ENCODE peak calls at places on chromosomes 7 and 10, in five cellular contexts. B is fibroblast of lung; N is GM12892; C is mesothelial cell of epicardium; D is stimulated activated naive B cell treated with anti-CD40 and anti-IgM and Interleukin-4, amounts not matched to agents 10 μg/mL and 1 μg/mL and 100 μg/mL, for 72 hours. J is an unnamed sample.

GRCh38 chr10:122649903-122650302 is 49.7 kb downstream of the C10orf120 start:
- DNase-seq in B (no peak), N (no peak), C (no peak), D (no peak), J (no peak)

GRCh38 chr7:140349172-140349771 is 49.1 kb downstream of the SLC37A3 start:
- DNase-seq in B (peak), N (no peak), C (no peak), D (no peak), J (no peak)

GRCh38 chr10:17001961-17002749 is 127.5 kb downstream of the CUBN start:
- DNase-seq in B (peak), N (no peak), C (no peak), D (peak), J (no peak)

GRCh38 chr7:154564676-154565075 is 438.2 kb downstream of the PAXIP1 start:
- DNase-seq in B (no peak), N (no peak), C (no peak), D (no peak), J (no peak)

GRCh38 chr7:93245525-93246432 is 13.6 kb downstream of the VPS50 start:
- DNase-seq in B (peak), N (no peak), C (no peak), D (no peak), J (peak)

GRCh38 chr10:51063659-51064535 is 10.4 kb upstream of the PRKG1 start:
- DNase-seq in B (peak), N (no peak), C (no peak), D (no peak), J (no peak)

GRCh38 chr7:157228864-157229422 is 90.2 kb downstream of the UBE3C start:
- DNase-seq in B (peak), N (no peak), C (no peak), D (no peak), J (no peak)

GRCh38 chr10:77911535-77912123 is 14.9 kb downstream of the DLG5 start:
- DNase-seq in B (peak), N (no peak), C (no peak), D (no peak), J (no peak)

GRCh38 chr10:15742831-15743230 is 23.1 kb upstream of the ITGA8 start:
- DNase-seq in B (peak), N (no peak), C (no peak), D (no peak), J (no peak)

GRCh38 chr10:112963835-112964234 is 13.8 kb downstream of the TCF7L2 start:
- DNase-seq in B (peak), N (no peak), C (no peak), D (no peak), J (no peak)

GRCh38 chr10:101293007-101293723 is 60.8 kb upstream of the BTRC start:
- DNase-seq in B (no peak), N (no peak), C (no peak), D (no peak), J (no peak)

GRCh38 chr10:24904830-24905229 is 47.6 kb downstream of the PRTFDC1 start:
- DNase-seq in B (no peak), N (no peak), C (no peak), D (no peak), J (no peak)

GRCh38 chr7:85021090-85021704 is 165.7 kb downstream of the SEMA3D start:
- DNase-seq in B (no peak), N (no peak), C (no peak), D (no peak), J (no peak)

GRCh38 chr10:108911814-108912541 is 1011.3 kb downstream of the XPNPEP1 start:
- DNase-seq in B (peak), N (no peak), C (peak), D (no peak), J (no peak)

GRCh38 chr10:116659049-116659670 is 38.4 kb downstream of the PNLIPRP2 start:
- DNase-seq in B (no peak), N (no peak), C (no peak), D (no peak), J (no peak)

GRCh38 chr7:92228100-92228499 is 17.6 kb downstream of the KRIT1 start:
- DNase-seq in B (no peak), N (no peak), C (no peak), D (no peak), J (no peak)

GRCh38 chr7:5423844-5424688 is 432 bp upstream of the TNRC18 start:
- DNase-seq in B (peak), N (no peak), C (peak), D (no peak), J (peak)

GRCh38 chr10:102118867-102119266 is 1.3 kb downstream of the LDB1 start:
- DNase-seq in B (peak), N (no peak), C (no peak), D (peak), J (no peak)

GRCh38 chr10:79070611-79071534 is 2.1 kb downstream of the ZMIZ1 start:
- DNase-seq in B (peak), N (no peak), C (peak), D (peak), J (peak)

GRCh38 chr7:55240418-55241142 is 124.6 kb upstream of the LANCL2 start:
- DNase-seq in B (no peak), N (no peak), C (no peak), D (no peak), J (no peak)

GRCh38 chr10:30813872-30814471 is 184.4 kb upstream of the LYZL2 start:
- DNase-seq in B (peak), N (no peak), C (no peak), D (no peak), J (no peak)